ENCODE peak calls at places on chromosomes 6 and 20, in six cellular contexts. One of them, this sample, is unnamed. For H3K4me1, the result is how much of the 10 kb centered on the place peaks cover.

GRCh38 chr6:51394061-51394460 is 575.4 kb downstream of the TFAP2B start:
- DNase-seq in uterus: no peak
- DNase-seq in upper lobe of right lung: no peak
- DNase-seq in HCT116: no peak
- DNase-seq in SJSA1: no peak
- DNase-seq in adrenal gland: no peak
- DNase-seq in this sample: no peak

GRCh38 chr6:159311618-159312017 is 142.4 kb downstream of the FNDC1 start:
- DNase-seq in uterus: no peak
- DNase-seq in upper lobe of right lung: no peak
- DNase-seq in HCT116: no peak
- DNase-seq in SJSA1: no peak
- DNase-seq in adrenal gland: no peak
- DNase-seq in this sample: no peak

GRCh38 chr6:14799928-14800327 is 445.9 kb upstream of the JARID2 start:
- DNase-seq in uterus: peak
- DNase-seq in upper lobe of right lung: no peak
- DNase-seq in HCT116: peak
- DNase-seq in SJSA1: no peak
- DNase-seq in adrenal gland: peak
- DNase-seq in this sample: peak

GRCh38 chr6:72946766-72947165 is 278.5 kb downstream of the KHDC1L start:
- DNase-seq in uterus: no peak
- DNase-seq in upper lobe of right lung: no peak
- DNase-seq in HCT116: no peak
- DNase-seq in SJSA1: no peak
- DNase-seq in adrenal gland: no peak
- DNase-seq in this sample: no peak

GRCh38 chr6:98944168-98944567 is 3.6 kb downstream of the FBXL4 start:
- DNase-seq in uterus: no peak
- DNase-seq in upper lobe of right lung: no peak
- DNase-seq in HCT116: no peak
- DNase-seq in SJSA1: no peak
- DNase-seq in adrenal gland: no peak
- DNase-seq in this sample: no peak

GRCh38 chr20:23161968-23162696 is 76.0 kb upstream of the CD93 start:
- DNase-seq in uterus: peak
- DNase-seq in upper lobe of right lung: peak
- DNase-seq in HCT116: no peak
- DNase-seq in SJSA1: no peak
- DNase-seq in adrenal gland: peak
- DNase-seq in this sample: no peak

GRCh38 chr20:19802492-19803158 is 44.6 kb downstream of the RIN2 start:
- DNase-seq in uterus: no peak
- DNase-seq in upper lobe of right lung: no peak
- DNase-seq in HCT116: peak
- DNase-seq in SJSA1: no peak
- DNase-seq in adrenal gland: no peak
- DNase-seq in this sample: no peak

GRCh38 chr20:5844063-5844681 is 94.0 kb downstream of the SHLD1 start:
- DNase-seq in uterus: no peak
- DNase-seq in upper lobe of right lung: no peak
- DNase-seq in HCT116: peak
- DNase-seq in SJSA1: no peak
- DNase-seq in adrenal gland: peak
- DNase-seq in this sample: no peak

GRCh38 chr6:125746019-125746414 is 3.4 kb upstream of the HEY2 start:
- DNase-seq in uterus: no peak
- DNase-seq in upper lobe of right lung: no peak
- DNase-seq in HCT116: no peak
- DNase-seq in SJSA1: no peak
- DNase-seq in adrenal gland: no peak
- DNase-seq in this sample: no peak

GRCh38 chr6:25652007-25652515 is at the start of gene SCGN:
- DNase-seq in uterus: no peak
- DNase-seq in upper lobe of right lung: peak
- DNase-seq in HCT116: no peak
- DNase-seq in SJSA1: peak
- DNase-seq in adrenal gland: peak
- DNase-seq in this sample: peak

GRCh38 chr20:20744170-20744725 is 31.8 kb upstream of the RALGAPA2 start:
- DNase-seq in uterus: peak
- DNase-seq in upper lobe of right lung: no peak
- DNase-seq in HCT116: no peak
- DNase-seq in SJSA1: peak
- DNase-seq in adrenal gland: no peak
- DNase-seq in this sample: no peak

GRCh38 chr6:4603291-4603690 is 172.9 kb upstream of the CDYL start:
- DNase-seq in uterus: peak
- DNase-seq in upper lobe of right lung: peak
- DNase-seq in HCT116: peak
- DNase-seq in SJSA1: peak
- DNase-seq in adrenal gland: peak
- DNase-seq in this sample: no peak

GRCh38 chr6:6746334-6746969 is 157.9 kb downstream of the LY86 start:
- DNase-seq in uterus: no peak
- DNase-seq in upper lobe of right lung: no peak
- DNase-seq in HCT116: no peak
- DNase-seq in SJSA1: no peak
- DNase-seq in adrenal gland: peak
- DNase-seq in this sample: no peak

GRCh38 chr20:53748821-53749402 is 155.3 kb upstream of the ZNF217 start:
- DNase-seq in uterus: no peak
- DNase-seq in upper lobe of right lung: no peak
- DNase-seq in HCT116: no peak
- DNase-seq in SJSA1: no peak
- DNase-seq in adrenal gland: no peak
- DNase-seq in this sample: no peak

GRCh38 chr6:2858678-2859324 is 17.1 kb upstream of the SERPINB1 start:
- DNase-seq in uterus: no peak
- DNase-seq in upper lobe of right lung: no peak
- DNase-seq in HCT116: no peak
- DNase-seq in SJSA1: no peak
- DNase-seq in adrenal gland: no peak
- DNase-seq in this sample: no peak

GRCh38 chr20:63268671-63269439 is 3.8 kb upstream of the ARFGAP1 start:
- DNase-seq in uterus: no peak
- DNase-seq in upper lobe of right lung: no peak
- DNase-seq in HCT116: no peak
- DNase-seq in SJSA1: no peak
- DNase-seq in adrenal gland: no peak
- DNase-seq in this sample: no peak

GRCh38 chr6:135812085-135812526 is 39.4 kb upstream of the PDE7B start:
- DNase-seq in uterus: no peak
- DNase-seq in upper lobe of right lung: no peak
- DNase-seq in HCT116: no peak
- DNase-seq in SJSA1: no peak
- DNase-seq in adrenal gland: no peak
- DNase-seq in this sample: no peak

GRCh38 chr20:17854307-17854903 is 114.2 kb downstream of the SNX5 start:
- DNase-seq in uterus: no peak
- DNase-seq in upper lobe of right lung: peak
- DNase-seq in HCT116: peak
- DNase-seq in SJSA1: peak
- DNase-seq in adrenal gland: peak
- DNase-seq in this sample: peak

GRCh38 chr6:138307816-138308727 is 69.6 kb upstream of the SMIM28 start:
- DNase-seq in uterus: no peak
- DNase-seq in upper lobe of right lung: no peak
- DNase-seq in HCT116: no peak
- DNase-seq in SJSA1: no peak
- DNase-seq in adrenal gland: peak
- DNase-seq in this sample: no peak

GRCh38 chr6:158170656-158171081 is 2.5 kb downstream of the GTF2H5 start:
- DNase-seq in uterus: no peak
- DNase-seq in upper lobe of right lung: no peak
- DNase-seq in HCT116: no peak
- DNase-seq in SJSA1: peak
- DNase-seq in adrenal gland: peak
- DNase-seq in this sample: no peak

GRCh38 chr6:53326372-53327016 is 22.3 kb downstream of the ELOVL5 start:
- DNase-seq in uterus: peak
- DNase-seq in upper lobe of right lung: no peak
- DNase-seq in HCT116: peak
- DNase-seq in SJSA1: peak
- DNase-seq in adrenal gland: peak
- DNase-seq in this sample: no peak

GRCh38 chr6:158769696-158770446 is 49.3 kb downstream of the EZR start:
- DNase-seq in uterus: no peak
- DNase-seq in upper lobe of right lung: no peak
- DNase-seq in HCT116: no peak
- DNase-seq in SJSA1: no peak
- DNase-seq in adrenal gland: no peak
- DNase-seq in this sample: no peak

GRCh38 chr6:108277831-108278230 is 17.0 kb upstream of the SNX3 start:
- DNase-seq in uterus: no peak
- DNase-seq in upper lobe of right lung: no peak
- DNase-seq in HCT116: no peak
- DNase-seq in SJSA1: no peak
- DNase-seq in adrenal gland: no peak
- DNase-seq in this sample: no peak

GRCh38 chr20:53444386-53444785 is 149.3 kb downstream of the ZNF217 start:
- DNase-seq in uterus: no peak
- DNase-seq in upper lobe of right lung: no peak
- DNase-seq in HCT116: no peak
- DNase-seq in SJSA1: no peak
- DNase-seq in adrenal gland: peak
- DNase-seq in this sample: no peak

GRCh38 chr6:131250121-131250520 is 114.9 kb downstream of the AKAP7 start:
- DNase-seq in uterus: no peak
- DNase-seq in upper lobe of right lung: peak
- DNase-seq in HCT116: no peak
- DNase-seq in SJSA1: no peak
- DNase-seq in adrenal gland: peak
- DNase-seq in this sample: peak
- H3K4me3 ChIP-seq in uterus: peak
- H3K4me3 ChIP-seq in upper lobe of right lung: peak
- H3K4me3 ChIP-seq in HCT116: no peak
- H3K4me3 ChIP-seq in SJSA1: no peak
- H3K4me3 ChIP-seq in adrenal gland: peak
- H3K4me3 ChIP-seq in this sample: no peak

DNA sequence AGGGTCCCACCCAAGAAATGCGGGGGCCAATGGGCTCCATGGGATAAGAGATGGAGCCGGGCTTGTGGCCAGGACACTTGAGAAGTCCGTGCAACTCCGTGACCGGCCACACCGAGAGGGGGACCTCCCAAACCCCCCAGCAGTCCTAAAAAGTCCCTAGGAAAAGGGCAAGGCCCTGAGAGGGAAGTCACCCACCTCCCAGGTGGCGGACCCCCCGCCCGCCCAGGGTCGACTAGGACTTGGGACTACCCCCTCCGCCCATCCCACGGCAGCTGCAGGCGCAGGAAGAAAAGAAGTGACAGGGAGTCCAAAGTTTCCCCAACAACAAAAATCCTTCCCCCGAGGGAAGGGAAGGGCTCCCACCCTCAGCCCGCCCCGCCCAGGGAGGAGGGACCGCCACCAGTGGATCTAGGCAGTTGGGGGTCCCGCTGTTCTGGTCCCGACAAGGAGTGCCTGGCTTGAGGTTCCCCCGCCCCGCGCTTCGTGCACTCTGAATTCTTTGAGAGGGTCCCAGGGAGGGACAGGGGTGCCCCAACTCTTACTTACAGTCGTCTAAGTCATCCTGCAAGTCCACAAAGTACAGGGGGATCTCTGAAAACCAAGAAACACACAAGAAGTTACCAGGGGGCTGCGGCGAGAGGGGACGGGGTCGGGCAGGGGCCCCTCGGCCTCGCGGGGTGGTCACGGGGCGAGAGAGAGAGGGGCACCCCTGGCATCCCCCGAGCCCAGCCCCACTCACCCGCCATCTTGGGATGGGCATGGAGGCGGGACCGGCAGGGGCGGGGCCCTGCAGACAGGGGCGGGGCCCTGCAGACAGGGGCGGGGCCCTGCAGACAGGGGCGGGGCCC is 611 bp upstream of the RAB22A start:
- DNase-seq in uterus: peak
- DNase-seq in upper lobe of right lung: peak
- DNase-seq in HCT116: no peak
- DNase-seq in SJSA1: no peak
- DNase-seq in adrenal gland: peak
- DNase-seq in this sample: peak
- H3K4me1 ChIP-seq in uterus: under half
- H3K4me1 ChIP-seq in upper lobe of right lung: under half
- H3K4me1 ChIP-seq in HCT116: under half
- H3K4me1 ChIP-seq in SJSA1: under half
- H3K4me1 ChIP-seq in adrenal gland: under half
- H3K4me1 ChIP-seq in this sample: under half

DNA sequence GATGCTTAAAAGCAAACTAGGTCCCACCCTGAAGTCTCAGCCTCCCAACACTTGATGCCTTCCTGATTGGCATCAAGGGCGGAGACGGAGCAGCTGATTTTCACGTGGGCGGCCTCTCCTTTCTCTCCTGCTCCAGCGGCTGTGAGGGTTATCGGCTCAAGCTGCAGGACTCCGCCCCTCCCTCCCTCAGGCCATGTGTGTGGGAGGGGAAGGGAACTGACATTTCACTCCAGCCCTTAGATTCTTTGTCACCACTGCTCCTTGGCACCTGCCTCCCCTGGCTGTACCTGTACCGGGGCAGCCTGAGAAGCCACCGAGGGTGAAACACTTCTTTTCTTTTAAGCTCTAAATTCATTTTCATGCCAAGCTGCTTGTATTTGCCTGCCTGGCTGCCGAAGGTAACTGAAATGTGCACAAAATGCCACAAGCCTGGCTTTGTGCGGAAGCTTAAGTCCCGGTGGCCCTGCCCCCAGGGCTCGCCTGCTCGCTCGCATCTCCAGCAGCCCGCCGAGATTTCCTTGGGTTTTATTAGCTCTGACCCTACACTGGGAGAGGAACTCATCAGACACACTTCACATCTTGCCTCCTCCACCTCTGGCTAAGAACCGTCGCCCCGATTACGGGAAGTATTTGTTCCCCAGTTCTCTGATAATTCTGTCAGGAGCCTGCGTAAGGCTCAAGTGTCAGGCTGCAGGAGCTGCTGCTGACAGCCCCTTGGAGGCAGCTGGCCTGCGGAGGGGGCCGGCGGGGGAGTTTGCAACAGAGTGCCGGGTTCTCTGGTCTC is 9.6 kb upstream of the CPNE5 start:
- DNase-seq in uterus: peak
- DNase-seq in upper lobe of right lung: peak
- DNase-seq in HCT116: no peak
- DNase-seq in SJSA1: no peak
- DNase-seq in adrenal gland: no peak
- DNase-seq in this sample: peak
- H3K4me3 ChIP-seq in uterus: no peak
- H3K4me3 ChIP-seq in upper lobe of right lung: peak
- H3K4me3 ChIP-seq in HCT116: no peak
- H3K4me3 ChIP-seq in SJSA1: no peak
- H3K4me3 ChIP-seq in adrenal gland: no peak
- H3K4me3 ChIP-seq in this sample: no peak

GRCh38 chr20:32629813-32630212 is 43.9 kb downstream of the C20orf203 start:
- DNase-seq in uterus: no peak
- DNase-seq in upper lobe of right lung: no peak
- DNase-seq in HCT116: no peak
- DNase-seq in SJSA1: no peak
- DNase-seq in adrenal gland: no peak
- DNase-seq in this sample: no peak
- H3K4me1 ChIP-seq in uterus: under half
- H3K4me1 ChIP-seq in upper lobe of right lung: under half
- H3K4me1 ChIP-seq in HCT116: under half
- H3K4me1 ChIP-seq in SJSA1: under half
- H3K4me1 ChIP-seq in adrenal gland: under half
- H3K4me1 ChIP-seq in this sample: under half

This sample was measured in HAP-1.